ENCODE peak calls at places on chromosomes 11 and 22, in six cellular contexts. A, D, Z, K, O and B are unnamed samples. For H3K36me3, the result is how much of the 10 kb centered on the place peaks cover.

GRCh38 chr11:1048375-1049070 is 12.0 kb upstream of the MUC6 start:
- DNase-seq in A (peak), D (peak), Z (no peak), K (no peak), O (no peak), B (no peak)

GRCh38 chr11:28209906-28210305 is 101.7 kb downstream of the METTL15 start:
- DNase-seq in A (no peak), D (no peak), Z (no peak), K (no peak), O (no peak), B (no peak)

GRCh38 chr11:11444027-11444799 is 91.2 kb upstream of the CSNK2A3 start:
- DNase-seq in A (no peak), D (no peak), Z (no peak), K (no peak), O (peak), B (no peak)

GRCh38 chr11:113488931-113489351 is 13.7 kb upstream of the DRD2 start:
- DNase-seq in A (no peak), D (no peak), Z (no peak), K (no peak), O (peak), B (no peak)

GRCh38 chr11:66789097-66789890 is 53.9 kb upstream of the RCE1 start:
- DNase-seq in A (no peak), D (no peak), Z (no peak), K (no peak), O (no peak), B (no peak)

GRCh38 chr11:3161309-3161708 is 3.8 kb downstream of the OSBPL5 start:
- DNase-seq in A (peak), D (no peak), Z (no peak), K (no peak), O (no peak), B (no peak)

GRCh38 chr11:76669901-76670474 is 559 bp downstream of the LRRC32 start:
- DNase-seq in A (peak), D (peak), Z (no peak), K (no peak), O (no peak), B (no peak)

GRCh38 chr22:40179535-40179934 is 1.8 kb downstream of the TNRC6B start:
- DNase-seq in A (no peak), D (no peak), Z (no peak), K (no peak), O (no peak), B (no peak)

GRCh38 chr11:68816917-68817419 is 24.7 kb downstream of the CPT1A start:
- DNase-seq in A (no peak), D (no peak), Z (peak), K (no peak), O (no peak), B (no peak)

GRCh38 chr11:60274462-60274861 is 6.0 kb upstream of the MS4A4A start:
- DNase-seq in A (no peak), D (no peak), Z (no peak), K (no peak), O (no peak), B (no peak)

GRCh38 chr11:45021692-45022130 is 71.0 kb upstream of the TP53I11 start:
- DNase-seq in A (peak), D (peak), Z (no peak), K (no peak), O (no peak), B (no peak)

GRCh38 chr11:1573847-1574255 is 1.8 kb upstream of the DUSP8 start:
- DNase-seq in A (peak), D (peak), Z (no peak), K (no peak), O (no peak), B (no peak)

GRCh38 chr11:3088806-3089205 is 31.6 kb upstream of the CARS1 start:
- DNase-seq in A (no peak), D (no peak), Z (no peak), K (no peak), O (no peak), B (no peak)

GRCh38 chr22:49208768-49209252 is 618.9 kb downstream of the BRD1 start:
- DNase-seq in A (no peak), D (peak), Z (no peak), K (no peak), O (no peak), B (no peak)

GRCh38 chr11:96748639-96749370 is 359.0 kb downstream of the JRKL start:
- DNase-seq in A (no peak), D (no peak), Z (no peak), K (no peak), O (peak), B (no peak)

GRCh38 chr11:13260196-13260962 is 17.2 kb upstream of the BMAL1 start:
- DNase-seq in A (no peak), D (peak), Z (no peak), K (no peak), O (peak), B (no peak)

GRCh38 chr11:111213256-111213655 is 32.3 kb upstream of the POU2AF2 start:
- DNase-seq in A (no peak), D (no peak), Z (no peak), K (no peak), O (peak), B (no peak)

GRCh38 chr11:64250875-64251721 is at the start of gene PLCB3:
- DNase-seq in A (peak), D (peak), Z (peak), K (peak), O (no peak), B (no peak)

GRCh38 chr22:22702874-22703570 is 58.6 kb downstream of the GGTLC2 start:
- DNase-seq in A (no peak), D (no peak), Z (no peak), K (no peak), O (no peak), B (no peak)

GRCh38 chr22:22704156-22704946 is 59.9 kb downstream of the GGTLC2 start:
- DNase-seq in A (no peak), D (peak), Z (no peak), K (no peak), O (no peak), B (no peak)

GRCh38 chr22:22705328-22706100 is 61.1 kb downstream of the GGTLC2 start:
- DNase-seq in A (no peak), D (no peak), Z (no peak), K (no peak), O (no peak), B (no peak)

GRCh38 chr22:22702159-22702873 is 57.9 kb downstream of the GGTLC2 start:
- DNase-seq in A (no peak), D (peak), Z (no peak), K (no peak), O (no peak), B (no peak)

GRCh38 chr22:22703715-22704114 is 59.3 kb downstream of the GGTLC2 start:
- DNase-seq in A (no peak), D (no peak), Z (no peak), K (no peak), O (no peak), B (no peak)
- H3K36me3 ChIP-seq in A (under half), D (under half), Z (under half), K (under half), O (under half), B (under half)

GRCh38 chr11:121521145-121522042 is 68.6 kb upstream of the SORL1-AS1 start:
- DNase-seq in A (no peak), D (no peak), Z (no peak), K (no peak), O (peak), B (no peak)

GRCh38 chr11:121522043-121522941 is 69.5 kb upstream of the SORL1-AS1 start:
- DNase-seq in A (no peak), D (no peak), Z (no peak), K (no peak), O (peak), B (no peak)

GRCh38 chr11:121523581-121524232 is 70.9 kb upstream of the SORL1-AS1 start:
- DNase-seq in A (no peak), D (no peak), Z (no peak), K (no peak), O (no peak), B (no peak)

GRCh38 chr11:121524233-121524631 is 71.5 kb upstream of the SORL1-AS1 start:
- DNase-seq in A (no peak), D (no peak), Z (no peak), K (no peak), O (no peak), B (no peak)

GRCh38 chr11:121525376-121525775 is 72.6 kb upstream of the SORL1-AS1 start:
- DNase-seq in A (no peak), D (no peak), Z (no peak), K (no peak), O (no peak), B (no peak)
- H3K36me3 ChIP-seq in A (under half), D (under half), Z (under half), K (half or more), O (under half), B (under half)

DNA sequence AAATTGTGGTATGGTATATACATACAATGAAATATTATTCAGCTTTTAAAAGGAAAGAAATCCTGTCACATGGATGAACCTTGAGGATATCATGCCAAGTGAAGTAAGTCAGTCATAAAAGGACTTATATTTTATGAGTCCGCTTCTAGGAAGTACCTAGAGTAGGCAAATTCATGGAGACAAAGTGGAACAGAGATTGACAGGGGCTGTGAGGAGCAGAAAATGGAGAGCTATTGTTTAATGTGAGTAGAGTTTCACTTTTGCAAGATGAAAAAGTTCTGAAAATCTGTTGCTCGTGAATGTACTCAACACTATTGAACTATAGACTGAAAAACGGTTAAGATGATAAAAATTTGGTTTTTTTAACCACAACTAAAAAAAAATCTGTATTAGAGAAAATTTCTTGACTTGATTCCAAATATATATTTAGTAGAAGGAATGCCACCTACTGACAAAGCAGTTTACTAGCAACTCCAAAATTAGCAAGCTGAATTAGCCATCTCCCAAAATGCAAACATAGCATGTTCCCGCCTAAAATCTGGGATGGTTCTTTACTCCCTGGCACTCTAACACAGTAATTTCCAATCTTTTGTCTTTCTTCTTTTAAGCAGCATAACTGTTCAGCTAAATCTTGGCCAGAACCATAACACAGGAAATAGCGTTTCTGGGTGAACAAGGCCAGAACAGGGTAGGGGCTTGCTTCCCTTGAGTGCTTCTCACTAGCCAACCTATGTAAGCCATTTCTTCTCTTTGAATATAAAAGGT is 1.5 kb downstream of the UFD1 start:
- DNase-seq in A (no peak), D (no peak), Z (no peak), K (peak), O (no peak), B (no peak)
- H3K36me3 ChIP-seq in A (under half), D (under half), Z (under half), K (under half), O (under half), B (under half)

GRCh38 chr11:78216021-78216420 is 27.3 kb downstream of the USP35 start:
- DNase-seq in A (no peak), D (peak), Z (no peak), K (no peak), O (no peak), B (no peak)

GRCh38 chr11:78218707-78219492 is 30.2 kb downstream of the USP35 start:
- DNase-seq in A (no peak), D (no peak), Z (no peak), K (no peak), O (no peak), B (no peak)

GRCh38 chr11:78214331-78215194 is 25.8 kb downstream of the USP35 start:
- DNase-seq in A (no peak), D (peak), Z (no peak), K (no peak), O (no peak), B (no peak)

GRCh38 chr11:78217650-78218541 is 29.2 kb downstream of the USP35 start:
- DNase-seq in A (no peak), D (peak), Z (no peak), K (no peak), O (no peak), B (no peak)

GRCh38 chr11:78216571-78217287 is 28.0 kb downstream of the USP35 start:
- DNase-seq in A (no peak), D (peak), Z (no peak), K (no peak), O (peak), B (no peak)
- H3K36me3 ChIP-seq in A (under half), D (half or more), Z (under half), K (under half), O (under half), B (half or more)

DNA sequence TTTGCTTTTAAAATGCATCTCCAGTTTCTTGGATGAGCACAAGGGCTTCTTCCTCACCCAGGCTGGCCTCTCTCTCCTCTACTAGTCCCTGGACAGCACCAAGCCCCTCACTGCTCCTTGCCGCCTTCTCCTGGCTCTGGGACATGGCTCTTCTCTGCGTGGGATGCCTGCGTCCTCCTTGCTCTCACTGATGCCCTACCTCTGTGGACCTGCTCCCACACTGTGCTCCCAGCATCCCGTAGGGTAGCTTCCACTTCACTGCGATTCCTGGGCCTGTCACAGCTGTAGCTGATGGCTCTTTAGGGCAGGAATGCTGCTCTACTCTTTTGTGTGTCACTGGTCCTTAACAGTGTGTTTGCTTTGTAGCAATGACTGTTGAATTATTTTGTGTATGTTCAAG is 136.3 kb downstream of the SNX19 start:
- DNase-seq in A (no peak), D (no peak), Z (no peak), K (no peak), O (no peak), B (no peak)
- H3K36me3 ChIP-seq in A (under half), D (under half), Z (under half), K (under half), O (under half), B (under half)

DNA sequence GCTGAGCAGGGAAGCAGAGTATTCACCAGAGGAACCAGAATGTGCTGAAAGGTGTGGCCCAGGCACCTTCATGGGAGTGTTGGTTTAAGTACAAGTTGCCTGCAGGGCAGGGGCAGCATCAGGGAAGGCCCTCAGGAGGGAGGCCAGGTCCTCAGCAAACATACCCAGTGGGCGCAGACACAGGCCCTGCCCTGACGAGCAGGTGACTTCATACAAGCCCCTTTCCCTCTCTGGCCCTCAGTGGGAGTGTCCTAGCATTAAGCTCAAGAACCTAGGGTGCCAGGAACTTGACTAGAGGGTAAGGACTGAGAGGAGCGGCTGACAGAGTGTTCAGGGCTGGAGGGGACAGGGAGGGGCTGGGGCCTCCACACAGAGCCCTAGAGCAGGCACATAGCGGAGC is 7.5 kb upstream of the CASTOR1 start:
- DNase-seq in A (no peak), D (no peak), Z (no peak), K (no peak), O (no peak), B (no peak)
- H3K36me3 ChIP-seq in A (under half), D (under half), Z (under half), K (half or more), O (under half), B (half or more)